ENCODE peak calls at places on chromosomes 3 and 15, in nine cellular contexts. F, A, M, J, L, Z, V, P and E are unnamed samples.

GRCh38 chr15:39887832-39888231 is 32.2 kb downstream of the GPR176 start:
- DNase-seq in F (no peak), J (no peak), P (no peak), M (no peak), Z (no peak), A (no peak), L (no peak), V (peak), E (no peak)

GRCh38 chr3:48125026-48125704 is 63.1 kb downstream of the CDC25A start:
- DNase-seq in P (no peak), L (no peak), V (peak), A (no peak), Z (no peak), J (no peak), F (no peak), M (no peak), E (no peak)

GRCh38 chr3:181711325-181712135 is at the start of gene SOX2:
- DNase-seq in A (peak), P (no peak), L (peak), J (peak), V (peak), F (no peak), M (no peak), Z (no peak), E (peak)

GRCh38 chr15:84034831-84035753 is 200.5 kb upstream of the GOLGA6L4 start:
- DNase-seq in L (peak), M (no peak), Z (no peak), F (no peak), A (no peak), V (peak), P (no peak), J (no peak), E (no peak)

GRCh38 chr15:52804526-52805081 is 14.5 kb upstream of the ONECUT1 start:
- DNase-seq in M (no peak), A (no peak), F (no peak), Z (no peak), V (no peak), P (no peak), J (no peak), L (peak), E (peak)

GRCh38 chr15:42152196-42152920 is 4.1 kb downstream of the PLA2G4F start:
- DNase-seq in L (no peak), V (no peak), M (no peak), A (no peak), F (no peak), J (no peak), Z (no peak), P (no peak), E (no peak)

GRCh38 chr15:38698215-38698614 is 133.6 kb upstream of the RASGRP1 start:
- DNase-seq in V (no peak), P (peak), L (no peak), F (no peak), A (no peak), J (no peak), M (no peak), Z (no peak), E (no peak)

GRCh38 chr3:102087236-102087635 is 237.9 kb downstream of the NFKBIZ start:
- DNase-seq in Z (no peak), A (no peak), P (no peak), M (no peak), J (no peak), V (no peak), L (no peak), F (no peak), E (no peak)

GRCh38 chr3:182255095-182255600 is 538.2 kb upstream of the ATP11B start:
- DNase-seq in V (no peak), P (no peak), Z (no peak), J (no peak), F (no peak), A (no peak), L (no peak), M (no peak), E (no peak)

GRCh38 chr3:183489455-183490210 is 61.2 kb upstream of the MCF2L2 start:
- DNase-seq in V (no peak), A (no peak), F (no peak), Z (no peak), P (no peak), J (no peak), M (no peak), L (no peak), E (no peak)

GRCh38 chr15:64288577-64288976 is 67.4 kb downstream of the CSNK1G1 start:
- DNase-seq in F (no peak), P (no peak), M (no peak), V (no peak), A (no peak), J (no peak), L (no peak), Z (no peak), E (no peak)

GRCh38 chr3:195805181-195805580 is 6.5 kb downstream of the MUC4 start:
- DNase-seq in L (no peak), P (no peak), F (no peak), J (no peak), A (no peak), V (no peak), M (no peak), Z (no peak), E (no peak)

GRCh38 chr3:185089343-185089742 is 63.5 kb downstream of the C3orf70 start:
- DNase-seq in J (no peak), F (no peak), P (no peak), Z (no peak), V (peak), A (no peak), M (no peak), L (no peak), E (no peak)

GRCh38 chr15:35321926-35322325 is 224.0 kb downstream of the DPH6 start:
- DNase-seq in F (no peak), L (no peak), J (no peak), V (no peak), A (no peak), M (no peak), Z (no peak), P (no peak), E (no peak)

GRCh38 chr3:60226907-60227306 is 1024.3 kb downstream of the FHIT start:
- DNase-seq in P (no peak), J (no peak), A (no peak), L (no peak), M (no peak), Z (no peak), F (no peak), V (peak), E (no peak)

GRCh38 chr15:85785887-85786777 is 8.6 kb downstream of the KLHL25 start:
- DNase-seq in L (no peak), Z (no peak), A (no peak), F (no peak), P (no peak), V (peak), M (no peak), J (no peak), E (peak)

GRCh38 chr15:85589873-85590272 is 204.9 kb downstream of the KLHL25 start:
- DNase-seq in V (peak), M (no peak), P (no peak), F (no peak), Z (no peak), J (no peak), L (no peak), A (no peak), E (no peak)

GRCh38 chr3:27610800-27611199 is 111.3 kb downstream of the EOMES start:
- DNase-seq in Z (no peak), J (no peak), V (no peak), F (no peak), A (no peak), M (no peak), L (no peak), P (no peak), E (no peak)

GRCh38 chr3:32493437-32494414 is 8.9 kb downstream of the CMTM6 start:
- DNase-seq in L (no peak), Z (no peak), M (no peak), J (no peak), F (peak), A (no peak), P (no peak), V (peak), E (no peak)

GRCh38 chr3:111800472-111800871 is 58.6 kb upstream of the PHLDB2 start:
- DNase-seq in P (no peak), Z (no peak), F (no peak), L (no peak), A (no peak), M (no peak), J (no peak), V (no peak), E (no peak)

GRCh38 chr15:42608110-42608531 is 32.7 kb downstream of the STARD9 start:
- DNase-seq in P (peak), Z (peak), F (peak), J (no peak), M (no peak), A (no peak), V (no peak), L (no peak), E (no peak)

GRCh38 chr3:10870296-10870695 is 54.3 kb downstream of the SLC6A11 start:
- DNase-seq in L (no peak), J (no peak), A (no peak), F (no peak), M (no peak), V (no peak), P (no peak), Z (no peak), E (no peak)

GRCh38 chr3:79167651-79168416 is 600.0 kb downstream of the ROBO1 start:
- DNase-seq in V (no peak), F (no peak), Z (no peak), M (no peak), L (no peak), J (no peak), A (no peak), P (no peak), E (no peak)

GRCh38 chr3:132242095-132242494 is 75.1 kb upstream of the ACP3 start:
- DNase-seq in V (no peak), P (no peak), M (no peak), A (no peak), J (no peak), L (no peak), Z (no peak), F (no peak), E (no peak)

GRCh38 chr15:68586274-68586961 is 7.6 kb downstream of the CORO2B start:
- DNase-seq in J (no peak), M (no peak), V (peak), P (no peak), F (peak), A (no peak), L (no peak), Z (no peak), E (peak)

GRCh38 chr3:195751584-195751983 is 30.8 kb downstream of the MUC20 start:
- DNase-seq in L (no peak), M (no peak), A (no peak), F (no peak), V (no peak), J (no peak), P (no peak), Z (no peak), E (no peak)

GRCh38 chr3:43086460-43087165 is 19.3 kb downstream of the POMGNT2 start:
- DNase-seq in J (no peak), V (peak), P (peak), F (no peak), L (no peak), M (no peak), A (no peak), Z (no peak), E (no peak)

GRCh38 chr3:126544596-126545281 is 14.0 kb downstream of the C3orf22 start:
- DNase-seq in A (no peak), M (no peak), F (no peak), V (no peak), L (no peak), P (no peak), J (no peak), Z (no peak), E (peak)

GRCh38 chr3:148757238-148757930 is 59.7 kb downstream of the AGTR1 start:
- DNase-seq in A (no peak), Z (no peak), L (no peak), J (no peak), F (no peak), P (no peak), V (peak), M (no peak), E (no peak)

GRCh38 chr3:127667119-127667681 is 5.6 kb upstream of the ABTB1 start:
- DNase-seq in M (no peak), L (no peak), V (no peak), P (no peak), J (no peak), A (no peak), Z (no peak), F (no peak), E (no peak)

GRCh38 chr15:56871867-56872266 is 46.6 kb upstream of the TCF12 start:
- DNase-seq in P (no peak), J (no peak), F (no peak), V (no peak), M (no peak), L (no peak), Z (no peak), A (no peak), E (no peak)

GRCh38 chr3:128372707-128373533 is 93.8 kb downstream of the DNAJB8 start:
- DNase-seq in F (no peak), L (no peak), P (no peak), J (no peak), M (no peak), Z (no peak), V (no peak), A (no peak), E (no peak)

GRCh38 chr3:67109651-67110204 is 111.6 kb downstream of the KBTBD8 start:
- DNase-seq in J (peak), P (no peak), V (peak), L (peak), A (no peak), M (no peak), Z (no peak), F (no peak), E (no peak)

GRCh38 chr3:33174095-33174494 is 44.5 kb downstream of the SUSD5 start:
- DNase-seq in A (no peak), F (no peak), M (no peak), V (no peak), J (no peak), P (no peak), Z (no peak), L (no peak), E (no peak)

GRCh38 chr3:195250473-195251251 is 20.3 kb downstream of the XXYLT1 start:
- DNase-seq in F (no peak), J (no peak), V (peak), M (no peak), A (no peak), P (peak), Z (no peak), L (no peak), E (peak)

GRCh38 chr15:60649845-60650548 is 171.1 kb upstream of the ICE2 start:
- DNase-seq in F (peak), V (no peak), Z (peak), P (peak), A (peak), J (no peak), L (no peak), M (peak), E (no peak)

GRCh38 chr3:193870376-193871092 is 265.4 kb upstream of the HES1 start:
- DNase-seq in J (no peak), Z (no peak), F (no peak), L (no peak), M (no peak), P (no peak), V (no peak), A (no peak), E (no peak)